ENCODE peak calls at places on chromosomes 7 and 10, in four cellular contexts. U is GM12878, E is K562, Q is HepG2. H is an unnamed sample.

GRCh38 chr7:132655071-132655761 is 78.9 kb upstream of the PLXNA4 start:
- DNase-seq in U (no peak), E (no peak), Q (no peak), H (no peak)

GRCh38 chr7:122219253-122219865 is 75.3 kb upstream of the AASS start:
- DNase-seq in U (no peak), E (peak; percentile 12), Q (peak; percentile 13), H (peak; percentile 10)

GRCh38 chr7:3107228-3107763 is 63.6 kb upstream of the CARD11 start:
- DNase-seq in U (no peak), E (no peak), Q (no peak), H (no peak)

GRCh38 chr10:75724047-75724446 is 292.6 kb downstream of the LRMDA start:
- DNase-seq in U (no peak), E (no peak), Q (no peak), H (no peak)

GRCh38 chr10:96470108-96470743 is 43.5 kb downstream of the TLL2 start:
- DNase-seq in U (no peak), E (peak; percentile 47), Q (peak; percentile 18), H (peak; percentile 44)

GRCh38 chr7:2445047-2445446 is 31.2 kb downstream of the GRIFIN start:
- DNase-seq in U (no peak), E (no peak), Q (no peak), H (no peak)

GRCh38 chr7:73773700-73774517 is 3.8 kb upstream of the CLDN3 start:
- DNase-seq in U (no peak), E (no peak), Q (no peak), H (no peak)

GRCh38 chr7:150404172-150404784 is 25.1 kb downstream of the ZNF775 start:
- DNase-seq in U (no peak), E (no peak), Q (no peak), H (no peak)

GRCh38 chr10:112448903-112449302 is 1.9 kb downstream of the VTI1A start:
- DNase-seq in U (no peak), E (no peak), Q (no peak), H (no peak)

GRCh38 chr10:4671451-4672145 is 154.4 kb upstream of the AKR1E2 start:
- DNase-seq in U (no peak), E (no peak), Q (no peak), H (no peak)

GRCh38 chr7:112668561-112668960 is 121.6 kb downstream of the TMEM168 start:
- DNase-seq in U (no peak), E (no peak), Q (no peak), H (no peak)

GRCh38 chr7:156230576-156230975 is 410.0 kb upstream of the RNF32 start:
- DNase-seq in U (no peak), E (no peak), Q (no peak), H (no peak)

GRCh38 chr10:77249901-77250459 is 387.6 kb downstream of the KCNMA1 start:
- DNase-seq in U (no peak), E (no peak), Q (no peak), H (no peak)

GRCh38 chr10:110636932-110637557 is 7.1 kb upstream of the RBM20 start:
- DNase-seq in U (no peak), E (no peak), Q (peak; percentile 15), H (no peak)

GRCh38 chr7:20484366-20484765 is 131.1 kb upstream of the ABCB5 start:
- DNase-seq in U (no peak), E (no peak), Q (no peak), H (no peak)

GRCh38 chr7:12619461-12620069 is 49.0 kb downstream of the SCIN start:
- DNase-seq in U (no peak), E (no peak), Q (no peak), H (no peak)

GRCh38 chr7:95687759-95688343 is 84.5 kb upstream of the DYNC1I1 start:
- DNase-seq in U (no peak), E (peak; percentile 45), Q (peak; percentile 44), H (peak; percentile 33)

GRCh38 chr10:95480901-95481491 is 80.2 kb downstream of the SORBS1 start:
- DNase-seq in U (no peak), E (no peak), Q (peak; percentile 80), H (no peak)

GRCh38 chr7:115300228-115300870 is 378.5 kb downstream of the MDFIC start:
- DNase-seq in U (no peak), E (no peak), Q (no peak), H (peak; percentile 3)

GRCh38 chr10:100204370-100204769 is 18.5 kb upstream of the ERLIN1 start:
- DNase-seq in U (no peak), E (no peak), Q (no peak), H (no peak)

GRCh38 chr7:70533614-70534013 is 598.3 kb upstream of the GALNT17 start:
- DNase-seq in U (no peak), E (no peak), Q (no peak), H (no peak)

GRCh38 chr7:117990834-117991233 is 117.6 kb upstream of the CTTNBP2 start:
- DNase-seq in U (no peak), E (no peak), Q (no peak), H (no peak)

GRCh38 chr10:92027141-92027540 is 103.6 kb downstream of the BTAF1 start:
- DNase-seq in U (no peak), E (peak; percentile 21), Q (peak; percentile 38), H (no peak)

GRCh38 chr10:130423455-130424305 is 287.5 kb downstream of the GLRX3 start:
- DNase-seq in U (no peak), E (no peak), Q (no peak), H (no peak)

GRCh38 chr7:154202002-154202401 is 149.8 kb downstream of the DPP6 start:
- DNase-seq in U (no peak), E (no peak), Q (no peak), H (no peak)

GRCh38 chr7:30206466-30206865 is 71.7 kb downstream of the MTURN start:
- DNase-seq in U (no peak), E (no peak), Q (no peak), H (peak; percentile 37)

GRCh38 chr10:70942125-70942524 is 53.8 kb upstream of the PCBD1 start:
- DNase-seq in U (no peak), E (no peak), Q (no peak), H (no peak)

GRCh38 chr7:41445951-41446350 is 256.9 kb downstream of the INHBA start:
- DNase-seq in U (no peak), E (no peak), Q (no peak), H (no peak)

GRCh38 chr10:110739811-110740271 is 95.7 kb downstream of the RBM20 start:
- DNase-seq in U (no peak), E (no peak), Q (peak; percentile 90), H (no peak)

GRCh38 chr10:8133146-8133545 is 78.7 kb downstream of the GATA3 start:
- DNase-seq in U (peak; percentile 80), E (no peak), Q (no peak), H (no peak)

GRCh38 chr7:50339990-50340500 is 35.5 kb downstream of the IKZF1 start:
- DNase-seq in U (no peak), E (peak; percentile 80), Q (no peak), H (no peak)

GRCh38 chr10:80599424-80599847 is 61.7 kb downstream of the SH2D4B start:
- DNase-seq in U (peak; percentile 57), E (peak; percentile 80), Q (peak; percentile 20), H (peak; percentile 67)

GRCh38 chr10:129888784-129889616 is 75.1 kb downstream of the EBF3 start:
- DNase-seq in U (no peak), E (peak; percentile 51), Q (no peak), H (peak; percentile 64)

GRCh38 chr7:134949171-134949570 is 37.1 kb upstream of the AGBL3 start:
- DNase-seq in U (no peak), E (no peak), Q (no peak), H (no peak)

GRCh38 chr10:31602541-31603244 is 283.7 kb downstream of the ZEB1 start:
- DNase-seq in U (no peak), E (no peak), Q (no peak), H (peak; percentile 30)

GRCh38 chr7:48337012-48337621 is 165.9 kb downstream of the ABCA13 start:
- DNase-seq in U (no peak), E (no peak), Q (peak; percentile 10), H (peak; percentile 24)
- TF ChIP-seq CHD4 in U (no peak), E (no peak), Q (no peak), H (no peak)

GRCh38 chr10:62652114-62652513 is 152.4 kb upstream of the ADO start:
- DNase-seq in U (no peak), E (no peak), Q (no peak), H (no peak)

GRCh38 chr10:62654966-62655336 is 149.6 kb upstream of the ADO start:
- DNase-seq in U (no peak), E (no peak), Q (no peak), H (no peak)

GRCh38 chr10:62651341-62651740 is 153.2 kb upstream of the ADO start:
- DNase-seq in U (no peak), E (no peak), Q (no peak), H (no peak)

GRCh38 chr10:62652564-62652963 is 152.0 kb upstream of the ADO start:
- DNase-seq in U (no peak), E (no peak), Q (no peak), H (no peak)

DNA sequence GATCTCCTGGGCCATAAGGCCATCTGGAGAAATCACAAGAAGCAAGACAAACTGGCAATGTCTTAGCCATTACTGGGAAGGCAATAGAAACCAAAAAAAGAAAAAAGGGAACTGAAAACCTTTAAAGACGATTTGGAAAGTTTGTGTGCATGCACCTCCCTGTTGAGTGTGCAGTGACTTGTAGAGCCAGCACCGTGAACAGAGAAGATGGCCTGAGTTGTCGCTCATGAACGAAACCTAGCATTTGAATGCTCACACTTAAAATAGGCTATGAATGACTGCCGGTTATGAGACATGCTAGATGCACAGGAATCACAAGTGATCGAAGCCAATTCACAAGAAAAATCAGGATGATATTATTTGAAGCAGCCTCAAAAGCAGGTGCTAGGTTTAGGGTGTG is 151.3 kb upstream of the ADO start:
- DNase-seq in U (peak; percentile 97), E (no peak), Q (no peak), H (no peak)
- TF ChIP-seq CEBPB in U (no peak), E (no peak), Q (no peak), H (no peak)

GRCh38 chr7:82235710-82236109 is 207.9 kb downstream of the CACNA2D1 start:
- DNase-seq in U (no peak), E (no peak), Q (no peak), H (no peak)
- TF ChIP-seq CHD4 in U (no peak), E (no peak), Q (no peak), H (no peak)

GRCh38 chr10:127198307-127198706 is 1.9 kb upstream of the INSYN2A start:
- DNase-seq in U (no peak), E (no peak), Q (no peak), H (peak; percentile 29)
- TF ChIP-seq CEBPB in U (no peak), E (no peak), Q (no peak), H (no peak)

DNA sequence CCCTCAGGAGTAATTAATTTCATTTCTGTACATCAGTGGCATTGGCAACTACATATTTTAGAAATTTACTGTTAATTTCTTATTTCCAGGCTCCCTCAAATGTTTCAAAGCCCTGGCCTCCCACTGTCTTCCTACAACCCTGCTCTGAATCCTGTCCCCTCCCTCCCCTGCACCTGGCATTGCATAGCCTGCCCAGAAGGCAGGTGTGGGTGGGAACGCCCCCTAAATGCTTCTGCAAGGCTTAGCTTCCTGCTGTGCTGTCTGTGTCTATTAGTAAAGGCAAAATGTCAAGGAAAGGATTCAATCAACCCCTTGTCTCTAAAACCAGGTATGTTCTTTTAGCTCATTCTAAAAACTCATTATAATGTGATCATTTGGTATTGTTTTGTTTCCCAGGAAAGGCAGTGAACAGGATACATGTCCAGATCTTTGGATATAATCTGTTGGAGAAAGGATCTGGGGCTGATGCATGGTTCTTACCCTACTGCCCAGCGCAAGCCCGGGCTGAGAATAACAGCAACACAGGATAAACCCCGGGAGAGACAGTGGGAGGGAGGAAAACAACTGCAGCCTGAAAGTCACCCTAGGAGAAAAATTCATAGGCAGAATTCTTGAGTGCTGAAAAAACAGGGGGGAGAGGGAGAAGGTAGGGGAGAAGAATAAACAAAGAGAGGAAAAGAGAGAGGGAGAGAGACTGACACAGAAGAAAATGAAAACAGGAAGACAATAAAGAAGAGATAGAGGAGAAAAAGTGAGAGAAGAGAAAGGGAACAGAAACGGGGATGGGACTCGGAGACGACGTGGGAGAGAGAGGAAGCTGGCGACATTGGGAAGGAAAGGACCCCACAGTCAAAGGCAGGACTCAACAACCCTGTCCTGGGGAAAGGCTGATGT is 592 bp downstream of the ZNF488 start:
- DNase-seq in U (no peak), E (no peak), Q (no peak), H (no peak)
- TF ChIP-seq CHD4 in U (no peak), E (no peak), Q (no peak), H (no peak)